ENCODE peak calls at places on chromosomes 7 and 10, in six cellular contexts. V is GM13976, Q is neural progenitor cell, P is colonic mucosa, N is heart left ventricle, F is type B pancreatic cell. T is an unnamed sample.

GRCh38 chr7:43014374-43014773 is 82.2 kb downstream of the MRPL32 start:
- DNase-seq in Q (no peak), V (no peak), F (no peak), P (no peak), N (no peak), T (no peak)

GRCh38 chr7:129719980-129720732 is 108.6 kb downstream of the NRF1 start:
- DNase-seq in N (no peak), F (no peak), Q (no peak), P (no peak), V (no peak), T (no peak)

GRCh38 chr10:119119400-119119799 is 15.5 kb downstream of the DENND10 start:
- DNase-seq in V (no peak), F (no peak), N (no peak), P (no peak), Q (no peak), T (no peak)

GRCh38 chr10:1454428-1454827 is 282.9 kb downstream of the ADARB2 start:
- DNase-seq in N (no peak), P (no peak), Q (no peak), F (no peak), V (peak), T (peak)

GRCh38 chr10:131253931-131254865 is 57.3 kb downstream of the TCERG1L start:
- DNase-seq in N (no peak), Q (no peak), P (no peak), F (no peak), V (no peak), T (no peak)

GRCh38 chr7:87110778-87111177 is 41.5 kb upstream of the DMTF1 start:
- DNase-seq in P (no peak), N (no peak), F (no peak), V (no peak), Q (no peak), T (no peak)

GRCh38 chr7:19491821-19492452 is 216.9 kb downstream of the POLR1F start:
- DNase-seq in P (no peak), F (no peak), V (peak), Q (peak), N (no peak), T (peak)

GRCh38 chr7:1059200-1060091 is 15.1 kb downstream of the GPR146 start:
- DNase-seq in P (no peak), N (no peak), Q (peak), V (no peak), F (no peak), T (peak)

GRCh38 chr10:24333736-24334135 is 124.8 kb downstream of the KIAA1217 start:
- DNase-seq in V (no peak), N (no peak), P (no peak), F (no peak), Q (no peak), T (no peak)

GRCh38 chr7:51316262-51316665 is 345 bp downstream of the COBL start:
- DNase-seq in V (no peak), Q (no peak), F (peak), P (peak), N (no peak), T (peak)

GRCh38 chr7:25391295-25391861 is 163.1 kb upstream of the NPVF start:
- DNase-seq in Q (peak), P (no peak), F (no peak), V (peak), N (no peak), T (peak)

GRCh38 chr10:128055061-128055868 is 71.0 kb downstream of the MKI67 start:
- DNase-seq in F (no peak), Q (no peak), P (no peak), N (no peak), V (no peak), T (no peak)

GRCh38 chr7:24290004-24290641 is 6.1 kb downstream of the NPY start:
- DNase-seq in Q (peak), F (no peak), V (peak), P (peak), N (no peak), T (peak)

GRCh38 chr10:75209325-75210192 is 1.0 kb upstream of the VDAC2 start:
- DNase-seq in N (peak), Q (no peak), F (no peak), V (peak), P (peak), T (peak)

GRCh38 chr10:75210193-75211006 is at the start of gene VDAC2:
- DNase-seq in V (peak), N (peak), Q (peak), F (peak), P (peak), T (peak)

GRCh38 chr10:75207868-75208167 is 2.8 kb upstream of the VDAC2 start:
- DNase-seq in V (no peak), N (no peak), F (no peak), Q (no peak), P (no peak), T (no peak)

GRCh38 chr10:75208177-75208576 is 2.4 kb upstream of the VDAC2 start:
- DNase-seq in V (no peak), P (no peak), N (no peak), Q (no peak), F (no peak), T (no peak)

DNA sequence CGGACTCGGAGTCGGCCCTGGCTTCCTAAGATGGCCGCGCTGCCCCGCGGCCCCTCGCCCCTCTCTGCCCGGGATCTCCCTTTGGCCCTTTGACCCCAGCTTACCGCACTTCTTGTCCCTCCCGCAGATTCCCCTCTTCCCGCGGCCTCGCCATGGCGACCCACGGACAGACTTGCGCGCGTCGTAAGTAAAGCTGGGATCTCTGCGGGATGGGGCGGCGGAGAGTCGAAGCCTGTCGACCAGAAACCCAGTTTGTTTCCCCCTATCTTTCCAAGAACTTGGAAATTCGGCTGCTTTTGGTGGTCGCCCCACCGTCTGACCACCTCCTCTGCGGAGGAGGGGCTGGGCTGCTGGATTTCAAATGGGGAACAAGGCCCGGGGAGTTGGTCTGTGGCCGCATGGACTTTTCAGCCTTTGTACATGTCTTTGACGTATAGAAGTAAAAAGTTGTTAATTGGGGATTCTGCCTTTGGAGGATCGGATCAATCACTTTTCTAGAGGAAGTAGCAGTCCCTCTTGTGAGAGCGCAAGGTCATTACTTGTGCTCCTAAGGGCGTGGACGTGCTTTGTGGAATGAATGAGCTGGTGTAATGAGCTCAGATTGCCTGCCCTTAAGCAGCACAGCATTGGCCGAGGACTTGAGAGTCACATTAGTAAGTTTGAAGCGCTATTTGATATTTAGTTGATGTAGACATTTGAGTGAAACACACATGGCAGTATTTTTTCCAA is 575 bp downstream of the VDAC2 start:
- DNase-seq in F (no peak), N (no peak), V (peak), P (peak), Q (no peak), T (peak)
- TF ChIP-seq CTCF in F (no peak), N (no peak), V (no peak), P (no peak), Q (no peak), T (no peak)

GRCh38 chr10:71970331-71970730 is 6.1 kb downstream of the CHST3 start:
- DNase-seq in Q (peak), V (no peak), N (no peak), F (no peak), P (peak), T (no peak)
- TF ChIP-seq CTCF in Q (peak), V (no peak), N (no peak), F (peak), P (no peak), T (no peak)

GRCh38 chr10:30026578-30026977 is 32.8 kb downstream of the JCAD start:
- DNase-seq in P (no peak), V (peak), N (no peak), F (no peak), Q (no peak), T (no peak)
- TF ChIP-seq CTCF in P (no peak), V (no peak), N (no peak), F (no peak), Q (no peak), T (no peak)

GRCh38 chr7:45891462-45892402 is 3.4 kb downstream of the IGFBP1 start:
- DNase-seq in N (no peak), P (no peak), Q (no peak), V (no peak), F (no peak), T (no peak)
- TF ChIP-seq CTCF in N (no peak), P (peak), Q (no peak), V (no peak), F (no peak), T (no peak)

GRCh38 chr7:105429746-105430612 is 41.3 kb upstream of the SRPK2 start:
- DNase-seq in Q (peak), P (peak), F (peak), N (no peak), V (peak), T (peak)
- TF ChIP-seq CTCF in Q (peak), P (peak), F (peak), N (peak), V (peak), T (peak)

T was measured in GM20000.